ENCODE peak calls at places on chromosome 5, in five cellular contexts. F is A549; O is RWPE2; W is stimulated activated naive CD8-positive, alpha-beta T cell treated with anti-CD3 and anti-CD28 coated beads, Interleukin-15, amount 100 ng/mL, for 72 hours; T is activated naive CD4-positive, alpha-beta T cell treated with anti-CD3 and anti-CD28 coated beads, Interleukin-2, amount 50 U/mL, for 72 hours. B is an unnamed sample.

GRCh38 chr5:18037718-18038117 is 403.5 kb downstream of the TAF11L14 start:
- ATAC-seq in O (peak; percentile 36), W (no peak), F (no peak), T (no peak), B (no peak)

GRCh38 chr5:32165597-32165996 is 8.5 kb downstream of the GOLPH3 start:
- ATAC-seq in F (no peak), W (no peak), T (no peak), O (no peak), B (no peak)

GRCh38 chr5:98500811-98501210 is 272.7 kb upstream of the RGMB start:
- ATAC-seq in W (no peak), F (no peak), T (no peak), O (no peak), B (no peak)

GRCh38 chr5:35823347-35823875 is 33.3 kb upstream of the IL7R start:
- ATAC-seq in T (peak; percentile 5), O (no peak), W (peak; percentile 51), F (no peak), B (no peak)

GRCh38 chr5:148035676-148036075 is 28.1 kb upstream of the SPINK5 start:
- ATAC-seq in F (no peak), T (no peak), O (no peak), W (no peak), B (no peak)

GRCh38 chr5:54703091-54703490 is 185.5 kb downstream of the SNX18 start:
- ATAC-seq in T (no peak), F (no peak), W (no peak), O (peak; percentile 57), B (no peak)

GRCh38 chr5:170307575-170308465 is 10.2 kb upstream of the LCP2 start:
- ATAC-seq in W (no peak), T (no peak), F (peak; percentile 83), O (peak; percentile 91), B (no peak)

GRCh38 chr5:15487228-15487627 is 12.8 kb upstream of the FBXL7 start:
- ATAC-seq in W (no peak), O (no peak), F (no peak), T (no peak), B (peak; percentile 54)

GRCh38 chr5:7857361-7857760 is 6.4 kb upstream of the CFAP90 start:
- ATAC-seq in T (no peak), F (no peak), W (no peak), O (peak; percentile 14), B (no peak)

GRCh38 chr5:172817664-172818063 is 16.4 kb upstream of the ERGIC1 start:
- ATAC-seq in T (no peak), O (no peak), W (no peak), F (no peak), B (no peak)

B was measured in stimulated activated memory B cell treated with anti-CD40 and anti-IgM and Interleukin-4, amounts not matched to agents 10 μg/mL and 1 μg/mL and 100 μg/mL, for 72 hours.